ENCODE peak calls at places on chromosome 4, in ten cellular contexts. One of them, this sample, is unnamed.

GRCh38 chr4:85815796-85816459 is 341.0 kb downstream of the ARHGAP24 start:
- DNase-seq in hepatocyte: no peak
- DNase-seq in activated CD8-positive, alpha-beta memory T cell treated with anti-CD3 and anti-CD28 coated beads, Interleukin-2, amount 50 U/mL, for 48 hours: no peak
- DNase-seq in RCC 7860: no peak
- DNase-seq in lower leg skin: no peak
- DNase-seq in cardiac fibroblast: no peak
- DNase-seq in naive thymus-derived CD8-positive, alpha-beta T cell: no peak
- DNase-seq in naive thymus-derived CD4-positive, alpha-beta T cell: no peak
- DNase-seq in activated CD4-positive, CD25-positive, alpha-beta regulatory T cell: no peak
- DNase-seq in SW480: no peak
- DNase-seq in this sample: no peak

GRCh38 chr4:126004936-126005335 is 690.2 kb downstream of the FAT4 start:
- DNase-seq in hepatocyte: no peak
- DNase-seq in activated CD8-positive, alpha-beta memory T cell treated with anti-CD3 and anti-CD28 coated beads, Interleukin-2, amount 50 U/mL, for 48 hours: no peak
- DNase-seq in RCC 7860: no peak
- DNase-seq in lower leg skin: no peak
- DNase-seq in cardiac fibroblast: peak
- DNase-seq in naive thymus-derived CD8-positive, alpha-beta T cell: no peak
- DNase-seq in naive thymus-derived CD4-positive, alpha-beta T cell: no peak
- DNase-seq in activated CD4-positive, CD25-positive, alpha-beta regulatory T cell: no peak
- DNase-seq in SW480: no peak
- DNase-seq in this sample: peak

GRCh38 chr4:78720994-78721677 is 55.0 kb upstream of the BMP2K start:
- DNase-seq in hepatocyte: no peak
- DNase-seq in activated CD8-positive, alpha-beta memory T cell treated with anti-CD3 and anti-CD28 coated beads, Interleukin-2, amount 50 U/mL, for 48 hours: peak
- DNase-seq in RCC 7860: no peak
- DNase-seq in lower leg skin: peak
- DNase-seq in cardiac fibroblast: no peak
- DNase-seq in naive thymus-derived CD8-positive, alpha-beta T cell: peak
- DNase-seq in naive thymus-derived CD4-positive, alpha-beta T cell: peak
- DNase-seq in activated CD4-positive, CD25-positive, alpha-beta regulatory T cell: no peak
- DNase-seq in SW480: no peak
- DNase-seq in this sample: no peak

GRCh38 chr4:159177265-159178146 is 74.6 kb downstream of the RAPGEF2 start:
- DNase-seq in hepatocyte: no peak
- DNase-seq in activated CD8-positive, alpha-beta memory T cell treated with anti-CD3 and anti-CD28 coated beads, Interleukin-2, amount 50 U/mL, for 48 hours: no peak
- DNase-seq in RCC 7860: no peak
- DNase-seq in lower leg skin: no peak
- DNase-seq in cardiac fibroblast: no peak
- DNase-seq in naive thymus-derived CD8-positive, alpha-beta T cell: no peak
- DNase-seq in naive thymus-derived CD4-positive, alpha-beta T cell: no peak
- DNase-seq in activated CD4-positive, CD25-positive, alpha-beta regulatory T cell: no peak
- DNase-seq in SW480: no peak
- DNase-seq in this sample: no peak

GRCh38 chr4:128863314-128864075 is 54.0 kb downstream of the JADE1 start:
- DNase-seq in hepatocyte: peak
- DNase-seq in activated CD8-positive, alpha-beta memory T cell treated with anti-CD3 and anti-CD28 coated beads, Interleukin-2, amount 50 U/mL, for 48 hours: peak
- DNase-seq in RCC 7860: peak
- DNase-seq in lower leg skin: peak
- DNase-seq in cardiac fibroblast: peak
- DNase-seq in naive thymus-derived CD8-positive, alpha-beta T cell: peak
- DNase-seq in naive thymus-derived CD4-positive, alpha-beta T cell: peak
- DNase-seq in activated CD4-positive, CD25-positive, alpha-beta regulatory T cell: peak
- DNase-seq in SW480: peak
- DNase-seq in this sample: peak

GRCh38 chr4:174697164-174697563 is 131.9 kb downstream of the GLRA3 start:
- DNase-seq in hepatocyte: no peak
- DNase-seq in activated CD8-positive, alpha-beta memory T cell treated with anti-CD3 and anti-CD28 coated beads, Interleukin-2, amount 50 U/mL, for 48 hours: no peak
- DNase-seq in RCC 7860: no peak
- DNase-seq in lower leg skin: peak
- DNase-seq in cardiac fibroblast: peak
- DNase-seq in naive thymus-derived CD8-positive, alpha-beta T cell: no peak
- DNase-seq in naive thymus-derived CD4-positive, alpha-beta T cell: no peak
- DNase-seq in activated CD4-positive, CD25-positive, alpha-beta regulatory T cell: no peak
- DNase-seq in SW480: no peak
- DNase-seq in this sample: no peak

GRCh38 chr4:52780627-52781354 is 29.6 kb upstream of the ERVMER34-1 start:
- DNase-seq in hepatocyte: no peak
- DNase-seq in activated CD8-positive, alpha-beta memory T cell treated with anti-CD3 and anti-CD28 coated beads, Interleukin-2, amount 50 U/mL, for 48 hours: no peak
- DNase-seq in RCC 7860: no peak
- DNase-seq in lower leg skin: no peak
- DNase-seq in cardiac fibroblast: no peak
- DNase-seq in naive thymus-derived CD8-positive, alpha-beta T cell: no peak
- DNase-seq in naive thymus-derived CD4-positive, alpha-beta T cell: no peak
- DNase-seq in activated CD4-positive, CD25-positive, alpha-beta regulatory T cell: no peak
- DNase-seq in SW480: peak
- DNase-seq in this sample: no peak

GRCh38 chr4:83582289-83582756 is 46.4 kb downstream of the GPAT3 start:
- DNase-seq in hepatocyte: peak
- DNase-seq in activated CD8-positive, alpha-beta memory T cell treated with anti-CD3 and anti-CD28 coated beads, Interleukin-2, amount 50 U/mL, for 48 hours: no peak
- DNase-seq in RCC 7860: no peak
- DNase-seq in lower leg skin: no peak
- DNase-seq in cardiac fibroblast: peak
- DNase-seq in naive thymus-derived CD8-positive, alpha-beta T cell: no peak
- DNase-seq in naive thymus-derived CD4-positive, alpha-beta T cell: no peak
- DNase-seq in activated CD4-positive, CD25-positive, alpha-beta regulatory T cell: no peak
- DNase-seq in SW480: peak
- DNase-seq in this sample: no peak